ENCODE peak calls at places on chromosomes 6 and 20, in nine cellular contexts. J is endothelial cell of umbilical vein, V is H1, U is transverse colon, Q is HCT116, R is upper lobe of left lung, D is spleen, X is sigmoid colon, B is HepG2. F is an unnamed sample.

GRCh38 chr6:143329323-143329722 is 121.2 kb downstream of the ADAT2 start:
- DNase-seq in B (no peak), Q (no peak), R (no peak), J (no peak), V (no peak), U (no peak), D (no peak), X (no peak), F (no peak)

GRCh38 chr20:34065260-34065659 is 46.8 kb downstream of the EIF2S2 start:
- DNase-seq in U (no peak), Q (no peak), J (peak), X (no peak), R (no peak), V (no peak), D (no peak), B (no peak), F (no peak)

GRCh38 chr20:35014537-35014936 is 58.9 kb downstream of the MYH7B start:
- DNase-seq in X (no peak), D (no peak), Q (no peak), U (no peak), J (no peak), V (no peak), B (no peak), R (no peak), F (no peak)

GRCh38 chr20:64157878-64158277 is 6.4 kb upstream of the MYT1 start:
- DNase-seq in B (no peak), J (no peak), Q (no peak), R (no peak), X (no peak), V (no peak), U (no peak), D (no peak), F (no peak)

GRCh38 chr6:45965007-45965406 is 50.7 kb downstream of the CLIC5 start:
- DNase-seq in R (no peak), X (no peak), D (no peak), J (no peak), B (no peak), U (no peak), V (no peak), Q (no peak), F (no peak)

GRCh38 chr6:13712485-13712990 is 903 bp upstream of the RANBP9 start:
- DNase-seq in J (peak), X (no peak), D (no peak), B (no peak), U (no peak), R (no peak), V (no peak), Q (no peak), F (no peak)

GRCh38 chr6:89970609-89971337 is 76.5 kb downstream of the GJA10 start:
- DNase-seq in J (peak), B (peak), Q (peak), D (no peak), U (no peak), R (no peak), V (no peak), X (no peak), F (no peak)

GRCh38 chr6:26404534-26404933 is 2.5 kb downstream of the BTN3A1 start:
- DNase-seq in V (no peak), J (no peak), Q (no peak), R (no peak), D (no peak), X (no peak), U (no peak), B (no peak), F (no peak)

GRCh38 chr6:12791371-12791770 is 74.8 kb downstream of the PHACTR1 start:
- DNase-seq in J (no peak), V (no peak), R (no peak), X (no peak), B (no peak), D (no peak), U (no peak), Q (no peak), F (no peak)

GRCh38 chr20:54292186-54292585 is 84.3 kb downstream of the PFDN4 start:
- DNase-seq in R (no peak), D (no peak), J (peak), B (no peak), V (no peak), Q (no peak), U (no peak), X (no peak), F (no peak)

GRCh38 chr6:169320013-169320412 is 66.4 kb upstream of the THBS2 start:
- DNase-seq in J (no peak), D (no peak), B (no peak), U (no peak), V (no peak), R (no peak), X (no peak), Q (no peak), F (no peak)

GRCh38 chr20:9342651-9343050 is 171.7 kb upstream of the LAMP5 start:
- DNase-seq in B (no peak), Q (no peak), U (no peak), R (no peak), D (no peak), X (no peak), V (no peak), J (no peak), F (no peak)

GRCh38 chr6:26607434-26608230 is 10.9 kb downstream of the ABT1 start:
- DNase-seq in V (no peak), B (peak), D (no peak), J (peak), U (peak), Q (peak), X (no peak), R (no peak), F (no peak)

GRCh38 chr20:41534842-41535241 is 83.3 kb downstream of the CHD6 start:
- DNase-seq in R (no peak), Q (no peak), U (no peak), V (no peak), J (no peak), X (no peak), D (no peak), B (no peak), F (no peak)

GRCh38 chr20:36408219-36408618 is 102.1 kb downstream of the DLGAP4 start:
- DNase-seq in Q (no peak), U (peak), R (no peak), D (no peak), J (peak), X (no peak), B (peak), V (no peak), F (no peak)

GRCh38 chr6:17381429-17382147 is 11.8 kb upstream of the CAP2 start:
- DNase-seq in X (no peak), J (no peak), B (no peak), V (no peak), U (no peak), R (no peak), Q (no peak), D (no peak), F (no peak)

GRCh38 chr6:16273266-16273665 is 34.9 kb downstream of the GMPR start:
- DNase-seq in Q (no peak), B (no peak), R (no peak), J (peak), V (no peak), D (no peak), X (no peak), U (no peak), F (no peak)

GRCh38 chr6:163446529-163446928 is 32.0 kb downstream of the QKI start:
- DNase-seq in Q (no peak), U (no peak), V (no peak), J (no peak), R (no peak), B (peak), X (no peak), D (no peak), F (no peak)

GRCh38 chr6:583639-584038 is 73.3 kb downstream of the HUS1B start:
- DNase-seq in V (no peak), R (no peak), X (peak), U (peak), B (no peak), D (no peak), J (no peak), Q (no peak), F (no peak)

GRCh38 chr20:29873946-29874345 is 1383.5 kb upstream of the DEFB115 start:
- DNase-seq in R (peak), D (peak), X (peak), J (peak), Q (no peak), B (no peak), V (peak), U (peak), F (peak)

GRCh38 chr20:376750-377149 is 3.8 kb upstream of the TRIB3 start:
- DNase-seq in D (no peak), U (no peak), J (no peak), X (no peak), R (no peak), V (no peak), Q (no peak), B (no peak), F (no peak)

GRCh38 chr6:146027586-146028249 is 1.1 kb upstream of the GRM1 start:
- DNase-seq in U (peak), R (peak), D (no peak), X (no peak), B (no peak), Q (no peak), V (no peak), J (no peak), F (no peak)

GRCh38 chr6:54860739-54861138 is 14.2 kb downstream of the FAM83B start:
- DNase-seq in D (no peak), B (no peak), Q (peak), R (no peak), V (no peak), X (no peak), U (no peak), J (no peak), F (no peak)

GRCh38 chr6:167420858-167421766 is 96.2 kb downstream of the TTLL2 start:
- DNase-seq in Q (no peak), J (no peak), V (no peak), X (peak), D (no peak), U (peak), R (peak), B (peak), F (no peak)

GRCh38 chr6:119938752-119939151 is 589.2 kb upstream of the MAN1A1 start:
- DNase-seq in B (no peak), X (no peak), V (no peak), J (no peak), Q (no peak), R (no peak), U (no peak), D (no peak), F (no peak)

GRCh38 chr20:36728986-36729385 is 16.9 kb downstream of the NDRG3 start:
- DNase-seq in X (no peak), V (no peak), Q (no peak), B (peak), J (no peak), D (no peak), U (no peak), R (no peak), F (no peak)

GRCh38 chr6:129331450-129332138 is 378.4 kb downstream of the ARHGAP18 start:
- DNase-seq in X (no peak), D (no peak), V (no peak), B (no peak), U (no peak), J (peak), Q (no peak), R (no peak), F (no peak)

GRCh38 chr6:145688493-145688905 is 46.8 kb downstream of the EPM2A start:
- DNase-seq in V (no peak), D (no peak), J (peak), U (no peak), Q (no peak), R (no peak), X (no peak), B (no peak), F (no peak)

GRCh38 chr6:41730531-41731436 is 4.6 kb downstream of the TFEB start:
- DNase-seq in U (no peak), X (no peak), Q (no peak), J (peak), B (no peak), D (peak), V (no peak), R (no peak), F (no peak)

GRCh38 chr6:128290221-128290620 is 230.2 kb downstream of the PTPRK start:
- DNase-seq in X (no peak), U (no peak), Q (no peak), J (no peak), V (no peak), R (no peak), B (no peak), D (no peak), F (no peak)

GRCh38 chr20:46285072-46285471 is 23.2 kb downstream of the CDH22 start:
- DNase-seq in J (no peak), D (peak), B (no peak), R (no peak), Q (no peak), X (no peak), V (no peak), U (no peak), F (no peak)

GRCh38 chr6:3822747-3823445 is 26.3 kb upstream of the FAM50B start:
- DNase-seq in Q (no peak), D (no peak), B (no peak), U (no peak), R (peak), X (no peak), J (peak), V (no peak), F (peak)

GRCh38 chr6:26576407-26576843 is 20.3 kb upstream of the ABT1 start:
- DNase-seq in V (no peak), U (no peak), D (no peak), B (no peak), J (peak), Q (no peak), X (no peak), R (no peak), F (no peak)

GRCh38 chr6:32178547-32179440 is 589 bp downstream of the RNF5 start:
- DNase-seq in B (no peak), V (no peak), U (no peak), Q (no peak), X (no peak), R (peak), D (no peak), J (peak), F (no peak)

GRCh38 chr6:160534050-160534696 is 129.9 kb downstream of the LPA start:
- DNase-seq in R (no peak), D (peak), B (peak), U (peak), Q (peak), J (peak), X (peak), V (peak), F (peak)

GRCh38 chr6:84769247-84769646 is 4.8 kb upstream of the TBX18 start:
- DNase-seq in X (no peak), B (no peak), R (no peak), J (no peak), V (no peak), U (no peak), Q (no peak), D (no peak), F (no peak)

GRCh38 chr20:49880177-49880576 is 35.2 kb downstream of the SPATA2 start:
- DNase-seq in B (no peak), Q (no peak), X (no peak), U (no peak), R (no peak), V (no peak), D (no peak), J (no peak), F (no peak)

GRCh38 chr20:46636514-46636913 is 14.7 kb downstream of the SLC13A3 start:
- DNase-seq in R (no peak), V (no peak), Q (no peak), U (no peak), B (no peak), J (no peak), X (no peak), D (no peak), F (no peak)

GRCh38 chr6:148653138-148653776 is 93.6 kb upstream of the UST start:
- DNase-seq in D (no peak), B (no peak), V (no peak), U (no peak), R (no peak), Q (peak), X (no peak), J (no peak), F (no peak)

GRCh38 chr6:7897461-7898192 is 13.0 kb downstream of the TXNDC5 start:
- DNase-seq in D (peak), X (peak), R (no peak), B (no peak), V (no peak), Q (no peak), U (no peak), J (no peak), F (peak)
- TF ChIP-seq POLR2A in D (no peak), X (no peak), R (no peak), B (no peak), V (no peak), Q (no peak), U (no peak), J (no peak), F (no peak)

GRCh38 chr6:2244261-2245102 is 923 bp downstream of the GMDS start:
- DNase-seq in X (no peak), B (peak), Q (no peak), U (no peak), V (no peak), J (peak), D (no peak), R (no peak), F (peak)

GRCh38 chr6:2249126-2249525 is 3.7 kb upstream of the GMDS start:
- DNase-seq in J (no peak), Q (no peak), X (no peak), D (no peak), R (no peak), U (no peak), V (no peak), B (no peak), F (no peak)

GRCh38 chr6:2245103-2245953 is at the start of gene GMDS:
- DNase-seq in V (peak), B (peak), D (peak), U (peak), J (peak), X (peak), R (peak), Q (peak), F (peak)

GRCh38 chr6:2247664-2248063 is 2.3 kb upstream of the GMDS start:
- DNase-seq in R (no peak), V (no peak), U (no peak), B (no peak), D (no peak), J (no peak), Q (no peak), X (no peak), F (no peak)

GRCh38 chr6:2245954-2246863 is 804 bp upstream of the GMDS start:
- DNase-seq in X (peak), Q (peak), U (peak), V (no peak), R (no peak), J (peak), B (peak), D (peak), F (peak)
- TF ChIP-seq POLR2AphosphoS5 in X (peak), Q (peak), U (peak), V (no peak), R (no peak), J (no peak), B (peak), D (no peak), F (peak)

GRCh38 chr6:15077006-15077405 is 168.9 kb upstream of the JARID2 start:
- DNase-seq in X (no peak), Q (no peak), B (no peak), J (no peak), D (no peak), V (no peak), R (no peak), U (no peak), F (no peak)
- H3K4me3 ChIP-seq in X (no peak), Q (no peak), B (no peak), J (no peak), D (no peak), V (no peak), R (no peak), U (no peak), F (no peak)

GRCh38 chr6:100479180-100480035 is 14.7 kb upstream of the SIM1 start:
- DNase-seq in Q (peak), D (no peak), V (no peak), U (no peak), R (no peak), J (peak), X (no peak), B (peak), F (no peak)
- TF ChIP-seq POLR2A in Q (no peak), D (no peak), V (no peak), U (no peak), R (no peak), J (no peak), X (no peak), B (no peak), F (no peak)

DNA sequence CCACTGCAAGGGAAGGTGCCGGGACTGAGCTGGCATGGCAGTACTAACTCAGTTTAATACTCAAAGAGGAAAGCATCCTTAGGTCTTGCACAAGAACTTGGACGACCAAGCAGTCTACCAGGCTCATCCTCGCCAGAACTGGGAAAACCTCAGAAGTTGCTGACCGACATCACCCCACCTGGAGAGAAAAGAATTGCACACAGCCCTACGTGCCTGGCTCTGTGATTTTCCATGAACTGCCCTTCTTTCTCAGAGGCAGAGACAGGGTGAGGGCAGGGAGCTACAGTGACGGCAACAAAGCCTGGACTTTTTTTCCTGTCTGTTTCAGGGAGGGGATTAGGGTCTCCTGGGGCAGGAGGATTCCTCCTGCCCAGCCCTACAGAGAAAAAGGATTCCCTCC is 8.0 kb downstream of the JAG1 start:
- DNase-seq in D (no peak), U (no peak), X (peak), Q (no peak), R (no peak), J (no peak), V (no peak), B (no peak), F (no peak)
- TF ChIP-seq POLR2AphosphoS5 in D (no peak), U (no peak), X (no peak), Q (no peak), R (no peak), J (no peak), V (no peak), B (no peak), F (peak)

GRCh38 chr6:31091680-31092079 is 20.7 kb downstream of the C6orf15 start:
- DNase-seq in J (no peak), V (no peak), X (no peak), R (no peak), D (no peak), Q (no peak), U (peak), B (no peak), F (no peak)

GRCh38 chr6:31090973-31091364 is 21.4 kb downstream of the C6orf15 start:
- DNase-seq in Q (no peak), J (no peak), X (no peak), U (peak), D (no peak), V (no peak), R (no peak), B (no peak), F (no peak)

GRCh38 chr6:31090275-31090972 is 22.0 kb downstream of the C6orf15 start:
- DNase-seq in B (no peak), D (no peak), X (no peak), J (no peak), R (no peak), U (no peak), V (no peak), Q (no peak), F (no peak)

GRCh38 chr6:31092769-31093505 is 19.4 kb downstream of the C6orf15 start:
- DNase-seq in U (no peak), B (peak), D (no peak), J (peak), R (no peak), V (no peak), X (no peak), Q (no peak), F (no peak)

DNA sequence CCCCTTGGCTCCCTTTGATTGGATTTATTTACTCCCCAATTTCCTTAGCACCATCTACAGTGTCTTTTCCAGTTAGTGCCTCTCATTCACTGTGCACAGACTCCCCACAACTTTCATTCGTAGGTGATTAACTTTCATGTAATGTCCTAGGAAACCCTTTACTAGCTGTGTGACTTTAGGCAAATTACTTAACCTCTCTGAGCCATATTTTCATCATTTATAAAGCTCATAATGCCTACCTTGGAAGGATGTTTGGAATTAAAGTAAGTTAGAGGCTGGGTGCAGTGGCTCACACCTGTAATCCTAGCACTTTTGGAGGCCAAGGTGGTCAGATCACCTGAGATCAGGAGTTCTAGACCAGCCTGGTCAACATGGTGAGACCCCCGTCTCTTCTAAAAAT is 20.1 kb downstream of the C6orf15 start:
- DNase-seq in D (no peak), U (no peak), J (no peak), R (no peak), B (no peak), X (no peak), V (no peak), Q (no peak), F (no peak)
- H3K4me3 ChIP-seq in D (no peak), U (no peak), J (no peak), R (no peak), B (no peak), X (no peak), V (no peak), Q (no peak), F (no peak)

DNA sequence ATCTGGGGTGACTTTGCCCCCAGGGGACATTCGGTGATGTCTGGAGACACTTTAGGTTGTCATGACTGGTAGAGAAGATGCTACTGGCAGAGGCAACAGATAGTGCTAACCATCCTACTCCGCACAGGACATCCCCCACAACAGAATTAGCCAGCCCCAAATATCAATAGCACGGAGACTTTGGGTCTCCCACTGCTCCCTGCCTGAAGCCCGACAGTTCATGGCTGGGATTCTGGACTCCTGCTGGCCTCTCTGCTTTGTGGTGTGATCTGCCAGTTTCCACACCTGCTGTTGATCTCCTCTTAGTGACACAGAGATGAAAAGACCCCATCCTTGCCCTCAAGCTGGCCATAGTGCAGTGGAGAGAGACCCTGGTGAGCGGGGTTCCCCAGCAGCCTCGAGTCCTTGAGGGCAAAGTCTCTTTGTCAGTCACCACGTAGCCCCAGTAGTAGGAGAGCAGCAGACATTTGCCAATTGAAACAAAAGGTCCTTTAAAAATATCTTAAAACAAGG is 24.7 kb upstream of the TTPAL start:
- DNase-seq in U (no peak), B (peak), V (no peak), X (no peak), R (no peak), D (no peak), Q (no peak), J (no peak), F (no peak)
- TF ChIP-seq POLR2A in U (no peak), B (peak), V (no peak), X (no peak), R (no peak), D (no peak), Q (no peak), J (no peak), F (no peak)

F was measured in breast epithelium.